ENCODE peak calls at places on chromosome 4, in nine cellular contexts. K is right lobe of liver; F is NCI-H345; U is K562; N is GM12891; X is naive B cell; T is stimulated activated CD4-positive, alpha-beta T cell treated with anti-CD3 and anti-CD28 coated beads, TNF-alpha, amount 100 ng/mL, for 48 hours; S is AG20443; P is NCI-H1092. I is an unnamed sample.

GRCh38 chr4:182306792-182307507 is 63.7 kb downstream of the TENM3 start:
- DNase-seq in N (no peak), U (no peak), S (no peak), T (no peak), X (no peak), P (no peak), F (no peak), K (no peak), I (peak)

GRCh38 chr4:14111730-14112171 is 484.2 kb upstream of the BOD1L1 start:
- DNase-seq in T (no peak), K (no peak), P (no peak), N (no peak), S (peak), U (no peak), F (no peak), X (no peak), I (no peak)

GRCh38 chr4:26877417-26877816 is 16.8 kb downstream of the STIM2 start:
- DNase-seq in T (no peak), U (no peak), N (no peak), P (no peak), S (no peak), F (no peak), X (no peak), K (no peak), I (no peak)

GRCh38 chr4:101790521-101791188 is at the start of gene BANK1:
- DNase-seq in U (no peak), F (peak), T (peak), S (peak), N (peak), K (peak), X (peak), P (peak), I (no peak)

GRCh38 chr4:125891597-125892258 is 577.0 kb downstream of the FAT4 start:
- DNase-seq in U (no peak), N (no peak), P (no peak), X (no peak), T (no peak), F (no peak), K (no peak), S (peak), I (no peak)

GRCh38 chr4:134544303-134544761 is 342.7 kb upstream of the PABPC4L start:
- DNase-seq in T (no peak), K (no peak), X (no peak), U (no peak), F (peak), N (no peak), S (no peak), P (peak), I (peak)

GRCh38 chr4:170853422-170854021 is 763.8 kb upstream of the AADAT start:
- DNase-seq in P (no peak), X (no peak), U (peak), S (peak), T (no peak), N (peak), K (peak), F (no peak), I (peak)

GRCh38 chr4:78784255-78784654 is 8.1 kb downstream of the BMP2K start:
- DNase-seq in P (no peak), U (peak), X (no peak), T (no peak), K (no peak), N (no peak), F (no peak), S (peak), I (no peak)

GRCh38 chr4:38179690-38180299 is 219.6 kb downstream of the PTTG2 start:
- DNase-seq in K (peak), F (peak), S (peak), N (peak), X (peak), P (peak), T (peak), U (peak), I (peak)

GRCh38 chr4:37446016-37446415 is 201.5 kb downstream of the NWD2 start:
- DNase-seq in N (no peak), K (no peak), T (no peak), U (no peak), P (no peak), F (no peak), X (no peak), S (no peak), I (no peak)

GRCh38 chr4:128354205-128354821 is 66.7 kb upstream of the PGRMC2 start:
- DNase-seq in F (peak), P (no peak), S (peak), K (peak), X (no peak), T (no peak), N (no peak), U (no peak), I (no peak)

GRCh38 chr4:78644063-78644691 is 92.6 kb downstream of the ANXA3 start:
- DNase-seq in U (no peak), S (no peak), P (no peak), X (no peak), T (no peak), N (no peak), K (no peak), F (no peak), I (no peak)

GRCh38 chr4:4492161-4492847 is 49.5 kb downstream of the STX18 start:
- DNase-seq in U (no peak), S (peak), X (peak), T (no peak), K (no peak), P (no peak), N (peak), F (no peak), I (no peak)

GRCh38 chr4:127685292-127685691 is 44.9 kb upstream of the SLC25A31 start:
- DNase-seq in S (no peak), P (no peak), U (no peak), K (no peak), N (no peak), X (no peak), T (no peak), F (no peak), I (no peak)

I was measured in NCI-H146.